ENCODE peak calls at places on chromosomes 16 and 17, in eight cellular contexts. L is fibroblast of the aortic adventitia, W is cardiac fibroblast, M is left ventricle myocardium inferior, X is fibroblast of mammary gland, B is adrenal gland, O is pancreas, G is AG04450. Z is an unnamed sample.

GRCh38 chr17:74877592-74878543 is 5.1 kb upstream of the FDXR start:
- DNase-seq in X (peak), W (peak), L (peak), O (peak), G (no peak), M (no peak), B (peak), Z (no peak)

GRCh38 chr16:56269824-56270684 is 78.8 kb downstream of the GNAO1 start:
- DNase-seq in M (no peak), X (peak), L (peak), B (no peak), O (no peak), W (peak), G (peak), Z (peak)

GRCh38 chr16:53341787-53342186 is 92.5 kb upstream of the RBL2 start:
- DNase-seq in X (no peak), L (no peak), O (no peak), G (no peak), M (no peak), B (no peak), W (no peak), Z (no peak)

GRCh38 chr17:78366109-78366848 is 6.4 kb upstream of the SOCS3 start:
- DNase-seq in L (no peak), X (no peak), W (no peak), M (no peak), G (no peak), O (no peak), B (no peak), Z (no peak)

GRCh38 chr17:78958556-78959191 is 21.0 kb downstream of the LGALS3BP start:
- DNase-seq in X (no peak), B (peak), L (peak), M (no peak), W (peak), O (no peak), G (no peak), Z (no peak)

GRCh38 chr17:1259910-1260389 is 10.3 kb upstream of the BHLHA9 start:
- DNase-seq in M (no peak), B (no peak), W (peak), O (no peak), G (no peak), X (peak), L (peak), Z (no peak)

GRCh38 chr17:74521701-74522201 is 9.5 kb downstream of the CD300LB start:
- DNase-seq in G (no peak), X (no peak), W (no peak), B (no peak), M (no peak), L (no peak), O (no peak), Z (no peak)

GRCh38 chr16:30079480-30079879 is 3.7 kb downstream of the PPP4C start:
- DNase-seq in M (no peak), B (no peak), G (no peak), X (no peak), O (no peak), W (no peak), L (no peak), Z (no peak)

GRCh38 chr17:21573961-21574610 is 118.2 kb upstream of the KCNJ18 start:
- DNase-seq in L (peak), G (peak), M (peak), X (peak), W (peak), B (peak), O (peak), Z (peak)

GRCh38 chr16:31023627-31024226 is 9.6 kb upstream of the STX4 start:
- DNase-seq in L (no peak), W (no peak), G (no peak), X (no peak), B (no peak), O (no peak), M (no peak), Z (no peak)

GRCh38 chr17:44928950-44929720 is 13.8 kb upstream of the GFAP start:
- DNase-seq in X (no peak), L (no peak), G (no peak), W (no peak), M (peak), O (no peak), B (peak), Z (no peak)

GRCh38 chr16:69150146-69150865 is 17.9 kb downstream of the UTP4 start:
- DNase-seq in W (peak), X (peak), G (peak), B (peak), L (peak), O (no peak), M (no peak), Z (no peak)

GRCh38 chr17:11140028-11140427 is 101.0 kb upstream of the SHISA6 start:
- DNase-seq in W (no peak), L (no peak), X (no peak), O (no peak), B (peak), G (no peak), M (no peak), Z (no peak)

GRCh38 chr16:89887243-89887642 is 13.9 kb downstream of the TCF25 start:
- DNase-seq in O (no peak), W (no peak), M (no peak), L (no peak), B (no peak), G (no peak), X (no peak), Z (no peak)

GRCh38 chr17:48873212-48873611 is 19.4 kb upstream of the ATP5MC1 start:
- DNase-seq in M (peak), W (no peak), X (no peak), B (no peak), O (no peak), L (no peak), G (peak), Z (no peak)

GRCh38 chr17:35889241-35889640 is 9.1 kb upstream of the CCL5 start:
- DNase-seq in W (no peak), X (no peak), L (no peak), G (no peak), B (no peak), M (no peak), O (no peak), Z (no peak)

GRCh38 chr16:80500116-80500859 is 40.5 kb upstream of the DYNLRB2 start:
- DNase-seq in O (no peak), B (no peak), G (no peak), W (no peak), L (no peak), M (no peak), X (no peak), Z (no peak)

GRCh38 chr16:8886593-8887437 is 4.7 kb downstream of the LITAFD start:
- DNase-seq in G (no peak), L (no peak), W (no peak), M (no peak), O (no peak), B (no peak), X (no peak), Z (no peak)

GRCh38 chr17:72345083-72345482 is 224.3 kb downstream of the SOX9 start:
- DNase-seq in O (no peak), X (no peak), G (no peak), B (no peak), L (no peak), W (no peak), M (no peak), Z (no peak)

GRCh38 chr16:51509336-51509735 is 358.3 kb upstream of the SALL1 start:
- DNase-seq in O (no peak), B (no peak), X (no peak), W (no peak), M (no peak), G (no peak), L (no peak), Z (no peak)

GRCh38 chr16:12417051-12417818 is 386.5 kb downstream of the CPPED1 start:
- DNase-seq in X (no peak), B (no peak), W (no peak), O (no peak), L (no peak), G (no peak), M (no peak), Z (no peak)

GRCh38 chr16:28108590-28109247 is 45.2 kb upstream of the GSG1L start:
- DNase-seq in M (no peak), B (peak), X (no peak), O (no peak), W (no peak), L (no peak), G (no peak), Z (no peak)

GRCh38 chr16:46765050-46765449 is 16.9 kb upstream of the MYLK3 start:
- DNase-seq in M (no peak), G (no peak), O (no peak), W (peak), B (no peak), L (no peak), X (peak), Z (peak)

GRCh38 chr17:43468746-43469544 is 14.8 kb upstream of the DHX8 start:
- DNase-seq in X (peak), G (peak), B (no peak), O (no peak), W (peak), L (peak), M (no peak), Z (peak)

GRCh38 chr16:57325458-57325857 is 33.1 kb upstream of the CCL22 start:
- DNase-seq in X (peak), M (no peak), G (no peak), L (peak), O (no peak), W (peak), B (no peak), Z (no peak)

GRCh38 chr16:27204232-27204915 is 1.0 kb downstream of the KDM8 start:
- DNase-seq in L (no peak), B (no peak), M (no peak), G (no peak), O (peak), X (no peak), W (no peak), Z (no peak)

GRCh38 chr17:35536664-35537160 is 766 bp downstream of the SLFN12L start:
- DNase-seq in B (no peak), W (no peak), G (no peak), L (no peak), O (no peak), M (no peak), X (no peak), Z (no peak)

GRCh38 chr16:23615805-23616204 is 19.7 kb upstream of the NDUFAB1 start:
- DNase-seq in X (no peak), L (no peak), G (no peak), W (no peak), M (no peak), B (no peak), O (no peak), Z (no peak)

GRCh38 chr16:51431517-51432241 is 280.6 kb upstream of the SALL1 start:
- DNase-seq in X (peak), W (peak), G (peak), L (peak), O (peak), M (no peak), B (peak), Z (peak)

GRCh38 chr16:49856741-49857330 is 924 bp upstream of the ZNF423 start:
- DNase-seq in X (peak), L (peak), W (peak), M (peak), B (peak), G (peak), O (peak), Z (peak)
- H3K4me3 ChIP-seq in X (peak), L (peak), W (peak), M (peak), B (no peak), G (peak), O (peak), Z (peak)

DNA sequence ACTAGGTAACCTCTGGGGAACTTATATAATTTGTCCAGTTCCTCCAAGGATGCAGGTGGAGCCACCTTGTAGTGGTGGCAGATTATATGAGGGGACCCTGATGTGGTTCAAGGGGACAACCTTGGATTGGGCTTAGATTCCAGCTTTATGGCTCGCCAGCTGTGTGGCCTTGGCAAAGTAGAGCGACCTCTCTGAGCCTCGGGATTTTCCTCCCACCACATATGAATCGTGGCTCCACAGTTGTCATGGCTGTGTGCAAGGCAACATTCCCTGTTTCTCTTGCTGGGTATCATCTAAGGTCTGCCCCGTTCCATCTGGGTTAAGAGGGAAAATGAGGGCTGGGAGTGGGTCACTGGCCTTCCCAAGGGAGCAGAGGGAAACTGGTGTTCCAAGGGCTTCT is 104.6 kb downstream of the RAB11FIP4 start:
- DNase-seq in X (no peak), W (no peak), M (no peak), L (no peak), B (no peak), O (no peak), G (no peak), Z (no peak)
- TF ChIP-seq CTCF in X (no peak), W (no peak), M (no peak), L (no peak), B (no peak), O (no peak), G (no peak), Z (no peak)

GRCh38 chr17:66397486-66397885 is 95.1 kb downstream of the PRKCA start:
- DNase-seq in X (peak), M (no peak), L (peak), B (no peak), W (no peak), G (no peak), O (no peak), Z (no peak)

GRCh38 chr17:66399441-66399840 is 97.0 kb downstream of the PRKCA start:
- DNase-seq in G (no peak), M (no peak), W (no peak), L (no peak), O (no peak), X (no peak), B (no peak), Z (no peak)

GRCh38 chr17:66398059-66398458 is 95.6 kb downstream of the PRKCA start:
- DNase-seq in G (no peak), L (peak), M (no peak), O (no peak), B (no peak), X (no peak), W (no peak), Z (no peak)

GRCh38 chr17:66400698-66401097 is 98.3 kb downstream of the PRKCA start:
- DNase-seq in X (no peak), W (no peak), O (no peak), L (no peak), G (no peak), B (no peak), M (no peak), Z (no peak)

DNA sequence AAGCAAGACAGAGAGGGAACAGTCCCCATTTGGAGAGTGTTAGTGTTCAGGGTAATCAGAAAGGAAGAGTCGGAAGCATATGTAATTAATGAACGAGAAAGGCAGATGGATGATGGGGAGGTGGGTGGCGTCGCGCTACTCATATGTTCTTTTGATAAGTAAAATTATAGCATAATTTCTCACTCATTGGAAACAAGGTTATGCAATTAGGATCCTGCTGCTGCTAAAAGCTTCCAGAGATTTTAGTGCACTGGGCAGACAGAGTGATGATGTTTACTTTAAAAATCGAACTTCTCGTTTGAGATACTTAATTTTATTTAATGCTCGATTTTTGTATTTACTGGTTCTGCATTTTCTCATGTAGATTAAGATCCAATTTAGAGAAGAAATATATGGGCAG is 96.2 kb downstream of the PRKCA start:
- DNase-seq in O (no peak), L (no peak), X (no peak), W (no peak), B (no peak), M (no peak), G (no peak), Z (no peak)
- H3K4me3 ChIP-seq in O (no peak), L (no peak), X (no peak), W (no peak), B (no peak), M (no peak), G (no peak), Z (no peak)

DNA sequence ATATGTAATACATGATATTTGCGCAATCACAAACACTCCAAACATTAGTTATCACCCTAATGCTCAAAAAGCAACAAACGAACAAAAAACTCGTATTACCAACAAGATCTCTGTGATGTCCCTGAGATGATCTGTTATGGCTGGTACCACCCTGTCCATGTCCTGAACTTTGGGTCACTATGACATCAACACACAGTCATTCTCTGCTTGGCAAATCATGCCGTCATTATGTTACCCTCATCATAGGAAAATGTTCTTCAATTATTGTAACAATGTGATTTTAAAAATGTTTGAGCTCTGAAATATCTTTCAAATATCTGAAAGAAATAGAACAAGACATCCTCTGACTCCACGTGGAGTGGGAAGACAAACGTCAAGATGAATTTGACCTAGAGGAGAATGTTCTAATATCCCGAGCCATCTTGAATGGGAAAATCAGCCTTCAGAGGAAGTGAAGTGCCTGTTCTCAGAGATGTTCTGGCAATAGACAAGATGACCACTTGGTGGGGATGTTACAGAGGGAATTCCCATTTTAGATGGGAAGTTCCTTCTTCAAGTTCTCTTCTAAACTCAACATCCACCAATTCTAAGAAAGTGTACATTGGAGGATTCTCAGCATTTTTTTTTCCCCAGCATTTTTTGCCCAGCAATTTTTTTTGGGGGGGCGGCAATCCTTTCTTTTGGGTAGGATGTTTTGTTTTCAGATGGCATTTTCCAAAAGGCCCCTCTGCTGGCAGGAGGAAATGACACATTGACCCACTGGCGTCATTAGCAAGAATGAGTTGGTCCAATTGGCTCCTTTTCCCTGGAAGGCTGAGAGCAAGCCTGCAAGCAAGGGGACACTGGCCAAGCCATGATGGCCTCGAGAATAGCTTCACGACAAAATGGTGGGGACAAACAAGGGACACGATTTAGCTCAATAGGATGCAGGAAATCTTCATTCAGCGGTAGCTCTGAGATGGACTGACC is 3.7 kb upstream of the HSD17B2 start:
- DNase-seq in B (peak), M (no peak), L (peak), W (peak), G (peak), O (no peak), X (peak), Z (no peak)
- TF ChIP-seq CTCF in B (peak), M (peak), L (peak), W (peak), G (peak), O (peak), X (peak), Z (peak)

GRCh38 chr17:42407289-42407836 is 15.7 kb downstream of the CAVIN1 start:
- DNase-seq in W (peak), G (no peak), B (peak), M (peak), O (peak), X (peak), L (peak), Z (no peak)
- H3K4me3 ChIP-seq in W (no peak), G (no peak), B (no peak), M (peak), O (no peak), X (no peak), L (peak), Z (no peak)

GRCh38 chr17:76585649-76586593 is at the start of gene ST6GALNAC2:
- DNase-seq in X (no peak), M (peak), L (no peak), W (peak), O (peak), G (no peak), B (peak), Z (no peak)
- TF ChIP-seq CTCF in X (no peak), M (peak), L (peak), W (peak), O (peak), G (peak), B (peak), Z (peak)

GRCh38 chr17:7407033-7407432 is 612 bp upstream of the NLGN2 start:
- DNase-seq in O (no peak), M (no peak), G (no peak), W (no peak), B (no peak), L (no peak), X (no peak), Z (no peak)
- H3K4me3 ChIP-seq in O (no peak), M (no peak), G (peak), W (no peak), B (no peak), L (no peak), X (no peak), Z (peak)

Z was measured in AG04449.